ENCODE peak calls at places on chromosomes 4 and X, in five cellular contexts. H, I, J, K and S are unnamed samples.

GRCh38 chrX:153960077-153960476 is 11.5 kb downstream of the HCFC1 start:
- DNase-seq in H (no peak), I (no peak), J (no peak), K (no peak), S (no peak)

GRCh38 chr4:83074086-83074704 is 39.2 kb downstream of the COPS4 start:
- DNase-seq in H (peak; percentile 74), I (peak; percentile 90), J (peak; percentile 79), K (peak; percentile 94), S (peak; percentile 78)

GRCh38 chr4:130600706-130601105 is 1504.8 kb downstream of the C4orf33 start:
- DNase-seq in H (no peak), I (no peak), J (no peak), K (no peak), S (no peak)

GRCh38 chrX:103367502-103367901 is 8.8 kb upstream of the BEX3 start:
- DNase-seq in H (no peak), I (no peak), J (no peak), K (no peak), S (peak; percentile 23)

GRCh38 chr4:3721627-3722026 is 44.6 kb upstream of the ADRA2C start:
- DNase-seq in H (no peak), I (no peak), J (no peak), K (no peak), S (no peak)

GRCh38 chr4:139773560-139774318 is 108.1 kb downstream of the MGST2 start:
- DNase-seq in H (no peak), I (no peak), J (no peak), K (no peak), S (peak; percentile 9)

GRCh38 chrX:55135171-55135570 is 46.4 kb downstream of the PAGE2 start:
- DNase-seq in H (no peak), I (peak; percentile 58), J (no peak), K (peak; percentile 69), S (peak; percentile 47)

GRCh38 chr4:24645765-24646550 is 61.6 kb upstream of the DHX15 start:
- DNase-seq in H (no peak), I (no peak), J (no peak), K (no peak), S (no peak)

GRCh38 chr4:155305619-155306018 is 71.1 kb downstream of the MAP9 start:
- DNase-seq in H (no peak), I (no peak), J (no peak), K (no peak), S (no peak)

GRCh38 chr4:128844931-128845330 is 35.4 kb downstream of the JADE1 start:
- DNase-seq in H (no peak), I (no peak), J (no peak), K (no peak), S (no peak)

GRCh38 chr4:18401868-18402267 is 380.3 kb upstream of the LCORL start:
- DNase-seq in H (no peak), I (no peak), J (no peak), K (no peak), S (no peak)

GRCh38 chr4:169795585-169795984 is 37.8 kb upstream of the HPF1 start:
- DNase-seq in H (no peak), I (peak; percentile 22), J (no peak), K (no peak), S (peak; percentile 24)

GRCh38 chr4:56410247-56410646 is 23.0 kb upstream of the AASDH start:
- DNase-seq in H (peak; percentile 93), I (peak; percentile 98), J (peak; percentile 96), K (peak; percentile 98), S (peak; percentile 96)

GRCh38 chrX:46325312-46325877 is 219.8 kb downstream of the ZNF674 start:
- DNase-seq in H (peak; percentile 41), I (peak; percentile 65), J (peak; percentile 18), K (peak; percentile 57), S (peak; percentile 86)

GRCh38 chrX:14871767-14872166 is 1.1 kb downstream of the FANCB start:
- DNase-seq in H (no peak), I (no peak), J (no peak), K (no peak), S (no peak)

GRCh38 chrX:48958635-48959094 is 1.3 kb upstream of the OTUD5 start:
- DNase-seq in H (peak; percentile 55), I (peak; percentile 70), J (peak; percentile 32), K (peak; percentile 67), S (peak; percentile 38)

GRCh38 chrX:149259241-149259640 is 245.9 kb downstream of the IDS start:
- DNase-seq in H (peak; percentile 29), I (no peak), J (no peak), K (peak; percentile 2), S (peak; percentile 35)

GRCh38 chr4:156291317-156291716 is 337.7 kb upstream of the CTSO start:
- DNase-seq in H (peak; percentile 47), I (peak; percentile 81), J (peak; percentile 24), K (peak; percentile 83), S (no peak)

GRCh38 chr4:113406723-113407016 is 354.9 kb downstream of the CAMK2D start:
- DNase-seq in H (no peak), I (no peak), J (no peak), K (no peak), S (no peak)

GRCh38 chr4:156169011-156169410 is 215.3 kb upstream of the CTSO start:
- DNase-seq in H (peak; percentile 91), I (peak; percentile 94), J (peak; percentile 83), K (peak; percentile 89), S (peak; percentile 76)

GRCh38 chr4:131192318-131192717 is 1956.8 kb upstream of the PCDH10 start:
- DNase-seq in H (no peak), I (no peak), J (no peak), K (no peak), S (no peak)

GRCh38 chr4:75327804-75328512 is 186.2 kb downstream of the RCHY1 start:
- DNase-seq in H (no peak), I (no peak), J (no peak), K (no peak), S (peak; percentile 1)

GRCh38 chrX:66731398-66731797 is 92.5 kb upstream of the EDA2R start:
- DNase-seq in H (peak; percentile 21), I (peak; percentile 76), J (peak; percentile 25), K (peak; percentile 59), S (peak; percentile 49)
- TF ChIP-seq CTCF in H (peak; percentile 19), I (peak; percentile 45), J (peak; percentile 40), K (peak; percentile 25), S (peak; percentile 40)

DNA sequence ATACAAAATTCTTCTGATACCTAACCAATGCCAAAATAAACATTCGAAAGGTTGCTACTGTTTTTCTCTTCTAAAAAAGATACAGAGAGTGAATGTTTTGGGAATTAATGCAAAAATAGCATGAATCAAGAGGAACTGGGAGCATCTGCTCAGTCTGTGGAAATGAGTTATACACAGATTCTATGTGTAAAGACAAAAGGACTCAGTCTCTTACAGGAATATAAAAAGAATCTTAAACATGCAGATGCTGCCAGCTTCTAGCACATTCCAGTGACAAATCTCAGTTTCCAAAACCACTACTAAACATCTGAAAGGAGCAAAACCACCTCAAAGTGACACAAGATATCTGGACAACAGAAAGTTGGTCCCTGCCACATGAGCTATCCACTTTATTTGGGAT is 55.0 kb downstream of the PAPSS1 start:
- DNase-seq in H (no peak), I (peak; percentile 28), J (no peak), K (peak; percentile 24), S (no peak)
- TF ChIP-seq CTCF in H (no peak), I (no peak), J (no peak), K (no peak), S (no peak)

DNA sequence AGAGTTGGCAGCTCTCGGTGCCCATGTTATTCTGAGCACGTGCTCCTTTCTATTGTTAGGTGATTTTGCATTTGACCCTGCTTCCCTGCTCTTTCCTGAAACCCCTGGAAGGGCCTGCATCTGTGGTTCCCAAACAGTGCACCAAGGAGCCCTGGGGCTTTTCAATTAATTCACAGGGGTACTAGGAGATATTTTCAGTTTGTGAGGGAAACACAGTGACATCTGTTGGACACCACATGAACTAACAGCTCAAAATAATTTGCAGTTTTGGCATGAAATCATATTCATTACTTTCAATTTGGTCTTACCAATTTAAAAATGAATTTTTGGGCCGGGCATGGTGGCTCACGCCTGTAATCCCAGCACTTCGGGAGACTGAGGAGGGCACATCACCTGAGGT is 156.6 kb downstream of the GATB start:
- DNase-seq in H (peak; percentile 9), I (peak; percentile 47), J (no peak), K (peak; percentile 42), S (peak; percentile 29)
- TF ChIP-seq CTCF in H (peak; percentile 47), I (peak; percentile 66), J (peak; percentile 57), K (peak; percentile 53), S (peak; percentile 58)

GRCh38 chr4:31674313-31674947 is 954.3 kb downstream of the PCDH7 start:
- DNase-seq in H (no peak), I (peak; percentile 51), J (no peak), K (peak; percentile 35), S (peak; percentile 43)
- TF ChIP-seq CTCF in H (no peak), I (peak; percentile 61), J (peak; percentile 52), K (peak; percentile 56), S (peak; percentile 56)

GRCh38 chrX:38879631-38880220 is 78.5 kb downstream of the MID1IP1 start:
- DNase-seq in H (no peak), I (no peak), J (no peak), K (no peak), S (no peak)

GRCh38 chrX:38881066-38881465 is 79.8 kb downstream of the MID1IP1 start:
- DNase-seq in H (no peak), I (no peak), J (no peak), K (no peak), S (no peak)

GRCh38 chrX:38881727-38882126 is 80.5 kb downstream of the MID1IP1 start:
- DNase-seq in H (no peak), I (peak; percentile 13), J (no peak), K (no peak), S (no peak)

GRCh38 chrX:38878674-38879375 is 77.6 kb downstream of the MID1IP1 start:
- DNase-seq in H (no peak), I (no peak), J (no peak), K (no peak), S (no peak)

GRCh38 chrX:38880460-38880859 is 79.2 kb downstream of the MID1IP1 start:
- DNase-seq in H (no peak), I (peak; percentile 38), J (no peak), K (no peak), S (peak; percentile 11)
- TF ChIP-seq CTCF in H (no peak), I (no peak), J (no peak), K (no peak), S (no peak)